ENCODE peak calls at places on chromosomes 11 and 22, in ten cellular contexts. E, V, N, B, J, K, Q, X, T and L are unnamed samples.

GRCh38 chr22:38427940-38428339 is 27.1 kb downstream of the KCNJ4 start:
- DNase-seq in J (no peak), V (no peak), T (no peak), N (no peak), E (no peak), B (no peak), X (no peak), K (no peak), Q (no peak), L (no peak)

GRCh38 chr11:57800444-57801184 is 39.0 kb downstream of the CTNND1 start:
- DNase-seq in E (peak), K (peak), J (no peak), X (peak), Q (peak), B (peak), T (peak), N (peak), V (peak), L (peak)

GRCh38 chr11:81989093-81989492 is 744.6 kb downstream of the FAM181B start:
- DNase-seq in B (no peak), K (no peak), N (no peak), T (no peak), V (no peak), Q (no peak), E (no peak), J (no peak), X (no peak), L (no peak)

GRCh38 chr11:19429108-19429760 is 188.5 kb upstream of the E2F8 start:
- DNase-seq in J (no peak), X (no peak), N (no peak), E (no peak), V (no peak), B (no peak), T (no peak), K (no peak), Q (no peak), L (no peak)

GRCh38 chr22:45206233-45206632 is 34.5 kb downstream of the KIAA0930 start:
- DNase-seq in E (no peak), N (no peak), V (no peak), K (no peak), J (no peak), Q (no peak), X (no peak), T (no peak), B (no peak), L (no peak)

GRCh38 chr22:49712195-49712791 is 115.4 kb downstream of the BRD1 start:
- DNase-seq in T (no peak), E (no peak), J (no peak), K (peak), N (peak), V (no peak), B (no peak), Q (no peak), X (no peak), L (no peak)

GRCh38 chr11:72239296-72239848 is 4.6 kb downstream of the PHOX2A start:
- DNase-seq in X (no peak), N (peak), Q (peak), E (no peak), B (no peak), T (peak), V (peak), K (peak), J (no peak), L (no peak)

GRCh38 chr11:95684170-95684569 is 105.4 kb downstream of the FAM76B start:
- DNase-seq in N (no peak), Q (no peak), T (no peak), B (no peak), J (no peak), V (no peak), E (no peak), K (no peak), X (no peak), L (no peak)

GRCh38 chr11:117182551-117182935 is 4.0 kb downstream of the SIDT2 start:
- DNase-seq in N (peak), E (no peak), X (no peak), J (no peak), Q (no peak), V (no peak), K (no peak), B (no peak), T (no peak), L (no peak)